ENCODE peak calls at places on chromosomes 3 and 15, in four cellular contexts. One of them, this sample, is unnamed.
A peak's percentile ranks its signal among the peaks of the same experiment; 100 is the strongest.

GRCh38 chr3:35679409-35680080 is 40.2 kb downstream of the ARPP21 start:
- DNase-seq in substantia nigra: no peak
- DNase-seq in cerebellar cortex: peak; percentile 85
- DNase-seq in activated gamma-delta T cell treated with Interleukin-2 at 50 U/mL for 16 hours: no peak
- DNase-seq in this sample: no peak

GRCh38 chr15:40280260-40281056 is 2.4 kb downstream of the ANKRD63 start:
- DNase-seq in substantia nigra: no peak
- DNase-seq in activated gamma-delta T cell treated with Interleukin-2 at 50 U/mL for 16 hours: no peak
- DNase-seq in cerebellar cortex: no peak
- DNase-seq in this sample: no peak

GRCh38 chr3:12891985-12892839 is 50.8 kb upstream of the RPL32 start:
- DNase-seq in activated gamma-delta T cell treated with Interleukin-2 at 50 U/mL for 16 hours: peak; percentile 37
- DNase-seq in substantia nigra: peak; percentile 34
- DNase-seq in cerebellar cortex: peak; percentile 86
- DNase-seq in this sample: peak; percentile 21

GRCh38 chr15:78767331-78767951 is 43.8 kb downstream of the ADAMTS7 start:
- DNase-seq in activated gamma-delta T cell treated with Interleukin-2 at 50 U/mL for 16 hours: no peak
- DNase-seq in cerebellar cortex: no peak
- DNase-seq in substantia nigra: no peak
- DNase-seq in this sample: no peak

GRCh38 chr15:89496155-89497098 is at the start of gene RHCG:
- DNase-seq in substantia nigra: no peak
- DNase-seq in cerebellar cortex: peak; percentile 42
- DNase-seq in activated gamma-delta T cell treated with Interleukin-2 at 50 U/mL for 16 hours: no peak
- DNase-seq in this sample: no peak

GRCh38 chr3:33003308-33003707 is 51.9 kb downstream of the CCR4 start:
- DNase-seq in substantia nigra: no peak
- DNase-seq in activated gamma-delta T cell treated with Interleukin-2 at 50 U/mL for 16 hours: no peak
- DNase-seq in cerebellar cortex: no peak
- DNase-seq in this sample: no peak

GRCh38 chr3:38834110-38834509 is 18.1 kb upstream of the SCN10A start:
- DNase-seq in substantia nigra: no peak
- DNase-seq in activated gamma-delta T cell treated with Interleukin-2 at 50 U/mL for 16 hours: peak; percentile 27
- DNase-seq in cerebellar cortex: no peak
- DNase-seq in this sample: peak; percentile 68

GRCh38 chr15:76335129-76335850 is 1.3 kb upstream of the ISL2 start:
- DNase-seq in activated gamma-delta T cell treated with Interleukin-2 at 50 U/mL for 16 hours: no peak
- DNase-seq in substantia nigra: no peak
- DNase-seq in cerebellar cortex: no peak
- DNase-seq in this sample: no peak

GRCh38 chr3:71425491-71426071 is 157.9 kb downstream of the FOXP1 start:
- DNase-seq in activated gamma-delta T cell treated with Interleukin-2 at 50 U/mL for 16 hours: no peak
- DNase-seq in substantia nigra: no peak
- DNase-seq in cerebellar cortex: no peak
- DNase-seq in this sample: no peak

GRCh38 chr15:89038146-89038545 is 50.1 kb upstream of the ABHD2 start:
- DNase-seq in substantia nigra: no peak
- DNase-seq in activated gamma-delta T cell treated with Interleukin-2 at 50 U/mL for 16 hours: no peak
- DNase-seq in cerebellar cortex: no peak
- DNase-seq in this sample: no peak

GRCh38 chr15:88465633-88466219 is 1.5 kb downstream of the MRPL46 start:
- DNase-seq in activated gamma-delta T cell treated with Interleukin-2 at 50 U/mL for 16 hours: no peak
- DNase-seq in cerebellar cortex: no peak
- DNase-seq in substantia nigra: no peak
- DNase-seq in this sample: no peak

This sample was measured in KG1.